ENCODE peak calls at places on chromosomes 7 and 10, in seven cellular contexts. H, T, E, D, R, W and P are unnamed samples.
A peak's percentile ranks its signal among the peaks of the same experiment; 100 is the strongest.

GRCh38 chr7:82234457-82235049 is 209.0 kb downstream of the CACNA2D1 start:
- DNase-seq in H (peak; percentile 11), W (no peak), D (no peak), R (no peak), E (no peak), T (no peak), P (peak; percentile 30)

GRCh38 chr10:80416401-80417098 is 8.2 kb downstream of the PRXL2A start:
- DNase-seq in H (no peak), D (no peak), T (no peak), R (no peak), W (peak; percentile 27), E (no peak), P (no peak)

GRCh38 chr7:2007526-2007925 is 225.2 kb downstream of the MAD1L1 start:
- DNase-seq in R (no peak), T (no peak), H (no peak), D (peak; percentile 2), E (no peak), W (peak; percentile 0), P (no peak)

GRCh38 chr7:121079425-121080169 is 91.1 kb downstream of the CPED1 start:
- DNase-seq in W (no peak), H (no peak), T (no peak), R (no peak), D (no peak), E (no peak), P (peak; percentile 10)

GRCh38 chr7:126016722-126017121 is 1087.1 kb upstream of the POT1 start:
- DNase-seq in H (no peak), D (no peak), R (no peak), T (no peak), W (no peak), E (no peak), P (no peak)

GRCh38 chr7:49513939-49514338 is 259.5 kb upstream of the VWC2 start:
- DNase-seq in T (no peak), H (no peak), R (no peak), E (no peak), W (no peak), D (no peak), P (no peak)

GRCh38 chr10:282294-283139 is 147.3 kb downstream of the ZMYND11 start:
- DNase-seq in R (no peak), D (no peak), T (no peak), W (no peak), H (no peak), E (no peak), P (peak; percentile 62)

GRCh38 chr10:778626-779330 is 89.3 kb upstream of the DIP2C start:
- DNase-seq in D (peak; percentile 8), R (peak; percentile 45), T (no peak), H (no peak), W (no peak), E (no peak), P (no peak)

GRCh38 chr10:7846591-7846990 is 28.3 kb downstream of the TAF3 start:
- DNase-seq in H (no peak), T (no peak), E (no peak), W (no peak), R (no peak), D (no peak), P (no peak)

GRCh38 chr7:133590795-133591194 is 337.9 kb downstream of the EXOC4 start:
- DNase-seq in E (no peak), W (no peak), T (no peak), R (no peak), D (no peak), H (no peak), P (no peak)

GRCh38 chr7:120256719-120257118 is 16.3 kb upstream of the KCND2 start:
- DNase-seq in H (no peak), E (no peak), R (no peak), D (no peak), T (no peak), W (no peak), P (no peak)

GRCh38 chr10:29239569-29240472 is 49.0 kb upstream of the LYZL1 start:
- DNase-seq in R (peak; percentile 76), H (peak; percentile 34), W (peak; percentile 15), D (no peak), T (no peak), E (no peak), P (no peak)

GRCh38 chr10:23106508-23106907 is 11.1 kb downstream of the MSRB2 start:
- DNase-seq in T (no peak), H (no peak), W (no peak), D (no peak), R (peak; percentile 49), E (no peak), P (no peak)

GRCh38 chr10:97612386-97612785 is 20.9 kb downstream of the MORN4 start:
- DNase-seq in E (no peak), T (no peak), D (no peak), W (no peak), H (peak; percentile 85), R (no peak), P (peak; percentile 74)

GRCh38 chr10:80333985-80334384 is 22.6 kb downstream of the DYDC1 start:
- DNase-seq in T (no peak), R (no peak), H (no peak), D (no peak), E (no peak), W (no peak), P (no peak)

GRCh38 chr10:118926441-118926840 is 103.1 kb upstream of the NANOS1 start:
- DNase-seq in W (no peak), R (no peak), T (no peak), E (no peak), D (no peak), H (no peak), P (no peak)

GRCh38 chr7:102303669-102304422 is 17.2 kb downstream of the SH2B2 start:
- DNase-seq in T (no peak), E (no peak), H (no peak), W (no peak), R (no peak), D (no peak), P (no peak)

GRCh38 chr7:102302025-102302424 is 15.4 kb downstream of the SH2B2 start:
- DNase-seq in E (no peak), T (no peak), W (no peak), R (no peak), H (no peak), D (no peak), P (no peak)

GRCh38 chr7:102306916-102307677 is 20.4 kb downstream of the SH2B2 start:
- DNase-seq in T (no peak), W (peak; percentile 54), E (peak; percentile 80), D (peak; percentile 80), R (no peak), H (no peak), P (no peak)

GRCh38 chr7:102304668-102305067 is 18.0 kb downstream of the SH2B2 start:
- DNase-seq in W (no peak), H (no peak), E (no peak), D (no peak), T (no peak), R (no peak), P (no peak)

DNA sequence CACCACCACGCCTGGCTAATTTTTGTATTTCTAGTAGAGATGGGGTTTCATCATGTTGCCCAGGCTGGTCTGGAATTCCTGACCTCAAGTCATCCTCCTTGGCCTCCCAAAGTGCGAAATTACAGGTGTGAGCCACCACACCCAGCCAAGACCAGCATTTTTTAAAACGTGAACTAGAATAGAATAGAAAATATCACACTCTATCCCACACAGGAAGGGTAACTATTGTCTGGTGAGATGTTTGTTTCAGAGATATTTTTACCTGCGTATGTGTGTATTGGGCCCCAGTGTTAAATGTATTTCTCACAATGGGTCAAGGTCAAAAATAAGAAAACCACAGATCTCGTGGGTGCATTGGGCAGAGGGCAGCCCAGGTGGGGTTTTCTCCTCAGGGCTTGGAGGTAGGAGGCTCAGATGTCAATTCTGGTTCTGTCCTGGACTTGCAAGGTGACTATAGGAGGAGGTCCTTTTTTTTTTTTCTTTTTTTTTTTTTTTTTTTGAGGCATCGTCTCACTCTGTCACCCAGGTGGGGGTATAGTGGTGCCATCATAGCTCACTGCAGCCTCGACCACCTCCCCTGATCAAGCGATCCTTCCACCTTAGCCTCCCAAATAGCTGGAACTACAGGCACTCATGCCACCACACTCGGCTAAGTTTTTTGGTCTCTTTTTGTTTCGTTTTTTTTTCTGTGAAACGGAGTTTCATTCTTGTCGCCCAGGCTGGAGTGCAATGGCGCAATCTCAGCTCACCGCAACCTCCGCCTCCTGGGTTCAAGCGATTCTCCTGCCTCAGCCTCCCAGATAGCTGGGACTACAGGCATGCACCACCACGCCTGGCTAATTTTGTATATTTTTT is 19.0 kb downstream of the SH2B2 start:
- DNase-seq in H (no peak), W (no peak), R (no peak), E (no peak), T (no peak), D (no peak), P (no peak)
- TF ChIP-seq CTCF in H (no peak), W (no peak), R (no peak), E (no peak), T (no peak), D (no peak), P (no peak)

GRCh38 chr10:71274901-71275796 is 43.9 kb upstream of the SLC29A3 start:
- DNase-seq in D (no peak), H (no peak), E (no peak), W (no peak), R (no peak), T (no peak), P (no peak)
- TF ChIP-seq CTCF in D (no peak), H (peak; percentile 17), E (no peak), W (no peak), R (peak; percentile 32), T (no peak), P (no peak)

GRCh38 chr7:130627775-130628174 is 40.8 kb downstream of the COPG2 start:
- DNase-seq in E (no peak), W (no peak), H (no peak), R (no peak), D (no peak), T (no peak), P (no peak)

GRCh38 chr7:130632111-130632510 is 36.4 kb downstream of the COPG2 start:
- DNase-seq in D (no peak), E (no peak), W (no peak), T (no peak), R (no peak), H (no peak), P (peak; percentile 46)

DNA sequence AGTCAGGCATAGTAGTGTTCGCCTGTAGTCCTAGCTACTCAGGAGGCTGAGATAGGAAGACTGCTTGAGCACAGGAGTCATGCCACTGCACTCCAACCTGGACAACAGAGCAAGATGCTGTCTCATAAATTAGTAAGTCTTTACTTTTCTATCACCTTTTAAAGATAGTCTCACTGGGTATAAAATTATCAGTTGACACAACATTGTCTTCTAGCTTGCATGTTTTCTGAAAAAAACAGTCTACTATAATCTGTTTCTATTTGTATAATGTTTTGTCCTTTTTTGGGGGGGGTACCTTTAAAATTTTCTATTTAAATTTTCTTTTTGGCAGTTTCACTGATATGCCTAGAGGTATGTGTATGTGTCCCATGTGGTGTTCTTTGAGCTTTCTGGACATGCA is 39.6 kb downstream of the COPG2 start:
- DNase-seq in T (no peak), R (no peak), E (no peak), W (no peak), D (no peak), H (no peak), P (no peak)
- TF ChIP-seq CTCF in T (no peak), R (no peak), E (no peak), W (no peak), D (no peak), H (no peak), P (no peak)

DNA sequence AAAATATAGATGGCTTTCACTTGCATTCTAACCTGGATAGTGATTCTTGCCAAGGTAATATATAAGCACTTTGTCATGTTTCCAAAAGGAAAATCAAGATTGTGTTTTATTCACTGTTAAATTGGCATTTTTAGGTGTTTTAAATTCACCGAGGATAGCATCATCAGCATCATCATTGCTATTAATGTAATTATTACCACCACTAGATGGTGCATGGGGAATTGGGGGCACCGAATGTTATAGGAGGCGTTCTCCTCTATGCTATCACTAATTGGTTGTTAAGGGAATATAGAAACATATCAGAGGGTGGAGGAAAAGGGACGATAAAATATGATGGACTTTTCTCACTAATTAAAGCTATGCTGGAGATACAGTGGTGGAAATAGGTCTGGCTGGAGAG is 95.5 kb downstream of the CELF2 start:
- DNase-seq in D (no peak), W (no peak), E (no peak), H (no peak), R (no peak), T (no peak), P (no peak)
- TF ChIP-seq CTCF in D (no peak), W (peak; percentile 9), E (no peak), H (peak; percentile 7), R (peak; percentile 24), T (no peak), P (peak; percentile 62)